ENCODE peak calls at places on chromosomes 2 and 18, in eight cellular contexts. I is NCI-H774; M is HT1080; X is upper lobe of left lung; D is neuronal stem cell; C is HL-60; H is hypothalamus; A is stimulated activated CD4-positive, alpha-beta T cell treated with anti-CD3 and anti-CD28 coated beads, Interleukin-1b, Interleukin-23, amount 100 ng/mL, for 4 hours. R is an unnamed sample.
A peak's percentile ranks its signal among the peaks of the same experiment; 100 is the strongest.

GRCh38 chr2:196176142-196176738 is 4.9 kb upstream of the STK17B start:
- DNase-seq in I (no peak), M (no peak), X (peak; percentile 39), D (no peak), C (no peak), H (no peak), A (peak; percentile 50), R (no peak)

GRCh38 chr18:5707586-5707985 is 163.8 kb upstream of the EPB41L3 start:
- DNase-seq in I (no peak), M (no peak), X (no peak), D (no peak), C (no peak), H (no peak), A (no peak), R (no peak)

GRCh38 chr2:168997113-168997512 is 34.0 kb downstream of the ABCB11 start:
- DNase-seq in I (no peak), M (no peak), X (no peak), D (no peak), C (no peak), H (no peak), A (no peak), R (no peak)

GRCh38 chr18:21740474-21740723 is 193 bp upstream of the MIB1 start:
- DNase-seq in I (no peak), M (no peak), X (peak; percentile 99), D (no peak), C (peak; percentile 94), H (no peak), A (peak; percentile 99), R (no peak)

GRCh38 chr18:57586243-57587049 is at the start of gene FECH:
- DNase-seq in I (peak; percentile 40), M (peak; percentile 58), X (peak; percentile 89), D (peak; percentile 29), C (peak; percentile 67), H (peak; percentile 62), A (peak; percentile 66), R (peak; percentile 78)

GRCh38 chr2:68248806-68249205 is 3.5 kb downstream of the PPP3R1 start:
- DNase-seq in I (no peak), M (no peak), X (no peak), D (no peak), C (no peak), H (no peak), A (no peak), R (no peak)

GRCh38 chr18:8960740-8961657 is 141.5 kb upstream of the NDUFV2 start:
- DNase-seq in I (no peak), M (peak; percentile 68), X (no peak), D (no peak), C (no peak), H (no peak), A (no peak), R (no peak)

GRCh38 chr2:48230834-48231233 is 299.1 kb upstream of the STON1 start:
- DNase-seq in I (no peak), M (no peak), X (no peak), D (no peak), C (no peak), H (no peak), A (no peak), R (no peak)

GRCh38 chr2:154914606-154915005 is 216.1 kb downstream of the KCNJ3 start:
- DNase-seq in I (no peak), M (no peak), X (no peak), D (no peak), C (no peak), H (no peak), A (no peak), R (no peak)

GRCh38 chr2:133586978-133587377 is 18.7 kb upstream of the NCKAP5 start:
- DNase-seq in I (no peak), M (no peak), X (no peak), D (no peak), C (no peak), H (no peak), A (no peak), R (no peak)

GRCh38 chr2:129914538-129915302 is 64.7 kb upstream of the RAB6C start:
- DNase-seq in I (no peak), M (no peak), X (no peak), D (no peak), C (no peak), H (no peak), A (no peak), R (no peak)

GRCh38 chr2:215454519-215454918 is 18.7 kb upstream of the FN1 start:
- DNase-seq in I (peak; percentile 5), M (peak; percentile 37), X (no peak), D (peak; percentile 11), C (no peak), H (no peak), A (no peak), R (no peak)

GRCh38 chr2:58521803-58522602 is 280.9 kb upstream of the FANCL start:
- DNase-seq in I (no peak), M (no peak), X (no peak), D (no peak), C (no peak), H (no peak), A (no peak), R (no peak)

GRCh38 chr2:176081993-176082884 is 1.5 kb downstream of the EVX2 start:
- DNase-seq in I (no peak), M (no peak), X (no peak), D (no peak), C (no peak), H (no peak), A (no peak), R (no peak)

GRCh38 chr2:86223098-86223681 is 23.9 kb downstream of the MRPL35 start:
- DNase-seq in I (no peak), M (no peak), X (no peak), D (no peak), C (no peak), H (no peak), A (no peak), R (peak; percentile 72)

GRCh38 chr2:215216806-215217205 is 78.4 kb upstream of the ABCA12 start:
- DNase-seq in I (no peak), M (no peak), X (no peak), D (no peak), C (no peak), H (no peak), A (no peak), R (no peak)

GRCh38 chr2:24513266-24513665 is 22.2 kb downstream of the NCOA1 start:
- DNase-seq in I (no peak), M (no peak), X (no peak), D (no peak), C (no peak), H (no peak), A (no peak), R (no peak)

GRCh38 chr2:236859896-236860295 is 225.8 kb upstream of the COPS8 start:
- DNase-seq in I (no peak), M (no peak), X (no peak), D (no peak), C (no peak), H (no peak), A (no peak), R (no peak)

GRCh38 chr2:212646698-212647097 is 108.1 kb upstream of the ERBB4 start:
- DNase-seq in I (no peak), M (peak; percentile 85), X (no peak), D (no peak), C (no peak), H (no peak), A (no peak), R (no peak)

GRCh38 chr2:45353879-45354278 is 257.2 kb downstream of the SRBD1 start:
- DNase-seq in I (no peak), M (peak; percentile 99), X (no peak), D (no peak), C (no peak), H (no peak), A (no peak), R (no peak)

GRCh38 chr2:140344842-140345241 is 1564.7 kb upstream of the NXPH2 start:
- DNase-seq in I (no peak), M (peak; percentile 23), X (no peak), D (no peak), C (no peak), H (no peak), A (no peak), R (no peak)

GRCh38 chr2:195659114-195659513 is 2.1 kb downstream of the SLC39A10 start:
- DNase-seq in I (no peak), M (no peak), X (no peak), D (no peak), C (no peak), H (no peak), A (no peak), R (no peak)

GRCh38 chr2:219071189-219071816 is 10.6 kb upstream of the IHH start:
- DNase-seq in I (no peak), M (peak; percentile 34), X (no peak), D (no peak), C (no peak), H (no peak), A (no peak), R (no peak)

GRCh38 chr2:136436921-136437320 is 319.0 kb upstream of the CXCR4 start:
- DNase-seq in I (no peak), M (no peak), X (no peak), D (no peak), C (no peak), H (no peak), A (no peak), R (no peak)

R was measured in ovary.